ENCODE peak calls at places on chromosomes 12 and 14, in four cellular contexts. V is H9, B is IMR-90, Z is H1. Y is an unnamed sample.

GRCh38 chr14:54356172-54356571 is 40.6 kb upstream of the CDKN3 start:
- DNase-seq in V (no peak), B (peak; percentile 64), Z (no peak), Y (no peak)

GRCh38 chr12:12091977-12092663 is 21.4 kb downstream of the BCL2L14 start:
- DNase-seq in V (peak; percentile 49), B (no peak), Z (no peak), Y (no peak)

GRCh38 chr12:40745386-40745785 is 53.1 kb downstream of the CNTN1 start:
- DNase-seq in V (no peak), B (no peak), Z (no peak), Y (peak; percentile 84)

GRCh38 chr14:45135181-45135580 is 549 bp upstream of the FANCM start:
- DNase-seq in V (no peak), B (peak; percentile 43), Z (no peak), Y (peak; percentile 25)

GRCh38 chr12:75792687-75793086 is 238.9 kb downstream of the PHLDA1 start:
- DNase-seq in V (no peak), B (peak; percentile 35), Z (no peak), Y (no peak)

GRCh38 chr12:6135071-6135470 is 10.6 kb upstream of the VWF start:
- DNase-seq in V (no peak), B (peak; percentile 44), Z (no peak), Y (no peak)

GRCh38 chr14:33406766-33407165 is 468.1 kb downstream of the NPAS3 start:
- DNase-seq in V (no peak), B (no peak), Z (no peak), Y (no peak)

GRCh38 chr12:32134144-32134888 is 27.7 kb downstream of the BICD1 start:
- DNase-seq in V (no peak), B (peak; percentile 83), Z (no peak), Y (no peak)

GRCh38 chr12:76272292-76272691 is 75.9 kb downstream of the BBS10 start:
- DNase-seq in V (no peak), B (no peak), Z (no peak), Y (no peak)

GRCh38 chr12:23399402-23399933 is 550.0 kb downstream of the SOX5 start:
- DNase-seq in V (no peak), B (no peak), Z (no peak), Y (no peak)

GRCh38 chr14:59330455-59330854 is 134.7 kb downstream of the GPR135 start:
- DNase-seq in V (no peak), B (peak; percentile 53), Z (no peak), Y (no peak)

GRCh38 chr14:103994535-103995184 is 52.3 kb upstream of the RD3L start:
- DNase-seq in V (no peak), B (peak; percentile 4), Z (no peak), Y (no peak)
- H3K4me2 ChIP-seq in V (no peak overlapping the region), B (no peak overlapping the region), Z (no peak overlapping the region), Y (no peak overlapping the region)

DNA sequence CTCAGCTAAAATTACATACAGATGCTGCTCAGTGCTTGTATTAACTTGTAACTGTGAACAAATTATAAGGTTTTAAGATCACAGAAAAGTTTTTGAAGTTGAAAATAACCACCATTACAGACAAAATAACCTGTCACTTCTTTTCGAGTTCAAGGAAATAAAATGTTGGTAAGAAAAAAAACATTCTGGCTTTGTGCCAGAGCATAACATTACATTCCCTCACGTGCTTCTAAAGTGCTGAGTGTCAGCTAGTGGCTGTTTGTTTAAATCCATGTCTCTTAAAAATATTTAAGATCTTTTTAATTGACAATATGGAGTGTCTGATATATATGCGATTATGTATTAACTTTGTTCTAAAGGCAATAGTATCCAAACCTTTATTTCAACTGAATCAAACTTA is 27.2 kb upstream of the ADAMTS20 start:
- DNase-seq in V (no peak), B (no peak), Z (no peak), Y (no peak)
- H4K5ac ChIP-seq in V (no peak overlapping the region), B (no peak overlapping the region), Z (no peak overlapping the region), Y (no peak overlapping the region)

GRCh38 chr12:123091756-123092155 is 59.1 kb downstream of the PITPNM2 start:
- DNase-seq in V (no peak), B (no peak), Z (no peak), Y (no peak)
- H3K4me2 ChIP-seq in V (no peak overlapping the region), B (no peak overlapping the region), Z (no peak overlapping the region), Y (no peak overlapping the region)

DNA sequence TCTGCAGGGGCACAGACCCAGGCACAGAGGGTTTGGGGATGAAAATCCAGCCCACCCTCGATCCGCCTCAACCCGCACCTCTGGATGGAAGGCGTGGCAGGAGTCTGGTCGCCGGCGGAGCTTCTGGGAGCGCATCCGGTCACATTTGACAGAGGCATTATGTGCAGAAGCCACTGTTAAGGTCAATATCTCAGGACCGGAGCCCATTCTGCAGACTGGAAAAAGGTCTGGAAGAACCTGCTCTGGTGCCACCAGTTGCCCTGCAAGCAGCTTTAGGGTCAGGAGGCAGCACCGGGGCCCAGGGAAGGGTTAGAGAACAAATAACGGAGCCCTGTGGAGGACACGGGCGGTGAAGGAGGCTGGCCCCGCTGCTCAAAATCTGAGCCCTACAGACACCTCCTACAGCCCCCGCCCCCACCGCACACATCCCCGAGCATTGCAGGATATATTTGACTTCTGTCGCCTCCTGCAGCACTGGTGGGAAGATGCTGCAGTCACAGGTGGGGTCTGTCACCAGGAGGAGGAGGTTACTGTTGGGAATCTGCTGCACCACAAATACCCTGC is 25.1 kb upstream of the LRTM2 start:
- DNase-seq in V (peak; percentile 52), B (no peak), Z (no peak), Y (peak; percentile 63)
- H4K5ac ChIP-seq in V (no peak overlapping the region), B (no peak overlapping the region), Z (no peak overlapping the region), Y (no peak overlapping the region)

DNA sequence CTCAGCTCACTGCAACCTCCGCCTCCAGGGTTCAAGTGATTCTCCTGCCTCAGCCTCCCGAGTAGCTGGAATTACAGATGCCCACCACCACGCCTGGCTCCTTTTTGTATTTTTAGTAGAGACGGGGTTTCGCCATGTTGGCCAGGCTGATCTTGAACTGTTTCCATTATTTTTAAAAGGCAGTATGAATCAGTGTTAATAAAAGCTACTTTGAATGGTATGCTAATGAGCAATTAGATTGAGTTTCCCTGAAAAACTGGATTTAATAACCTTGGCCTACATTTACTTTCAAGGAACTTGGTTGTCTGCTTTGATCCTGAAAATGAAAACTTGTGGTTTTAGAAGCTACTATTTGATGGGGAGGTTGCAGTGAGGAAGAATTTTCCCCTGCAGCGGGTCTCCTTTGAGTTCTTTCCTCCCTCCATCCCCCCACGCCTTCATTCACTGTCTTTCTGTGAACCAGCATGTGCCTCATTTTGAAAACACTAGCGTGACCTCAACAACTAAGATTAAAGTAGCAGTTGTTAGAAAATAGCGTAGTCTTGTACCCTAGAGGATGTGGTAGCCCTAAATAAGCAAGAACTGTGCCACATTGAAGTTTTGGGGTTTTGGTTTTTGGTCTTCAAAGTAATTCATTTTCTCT is 17.8 kb upstream of the RPS6KA5 start:
- DNase-seq in V (no peak), B (no peak), Z (no peak), Y (no peak)
- H3K4me2 ChIP-seq in V (no peak overlapping the region), B (no peak overlapping the region), Z (no peak overlapping the region), Y (no peak overlapping the region)

GRCh38 chr12:47977772-47978597 is 14.6 kb downstream of the TMEM106C start:
- DNase-seq in V (no peak), B (no peak), Z (no peak), Y (no peak)
- H4K5ac ChIP-seq in V (no peak overlapping the region), B (no peak overlapping the region), Z (no peak overlapping the region), Y (no peak overlapping the region)

DNA sequence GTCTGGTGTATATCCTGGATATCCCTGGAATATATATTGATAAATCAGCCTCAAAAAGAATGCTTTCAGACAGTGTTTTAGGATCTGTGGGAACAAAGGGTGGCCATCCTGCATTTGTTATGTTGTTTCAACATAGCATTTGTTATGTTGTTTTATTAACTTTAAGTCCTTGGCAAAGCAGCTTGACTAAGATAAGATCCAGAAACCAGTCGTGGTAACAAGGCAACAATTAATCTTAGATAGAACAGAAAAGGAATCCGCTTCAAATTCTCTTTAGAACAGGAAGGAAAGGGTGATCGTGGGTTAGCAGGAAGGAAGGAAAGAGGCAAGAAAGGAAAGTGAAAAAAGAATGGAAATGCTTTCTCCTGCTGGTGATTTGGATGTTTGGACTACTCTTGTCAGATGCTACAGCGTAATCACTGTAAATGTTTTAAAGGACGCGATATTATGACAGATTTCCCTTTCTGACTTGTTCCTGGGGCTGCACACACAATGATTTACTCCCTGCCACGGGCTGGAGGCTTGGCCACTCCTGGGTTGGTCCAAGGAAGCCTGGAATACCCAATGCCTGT is 443.3 kb downstream of the DPF3 start:
- DNase-seq in V (no peak), B (no peak), Z (no peak), Y (no peak)
- H3K4me2 ChIP-seq in V (no peak overlapping the region), B (no peak overlapping the region), Z (no peak overlapping the region), Y (no peak overlapping the region)

DNA sequence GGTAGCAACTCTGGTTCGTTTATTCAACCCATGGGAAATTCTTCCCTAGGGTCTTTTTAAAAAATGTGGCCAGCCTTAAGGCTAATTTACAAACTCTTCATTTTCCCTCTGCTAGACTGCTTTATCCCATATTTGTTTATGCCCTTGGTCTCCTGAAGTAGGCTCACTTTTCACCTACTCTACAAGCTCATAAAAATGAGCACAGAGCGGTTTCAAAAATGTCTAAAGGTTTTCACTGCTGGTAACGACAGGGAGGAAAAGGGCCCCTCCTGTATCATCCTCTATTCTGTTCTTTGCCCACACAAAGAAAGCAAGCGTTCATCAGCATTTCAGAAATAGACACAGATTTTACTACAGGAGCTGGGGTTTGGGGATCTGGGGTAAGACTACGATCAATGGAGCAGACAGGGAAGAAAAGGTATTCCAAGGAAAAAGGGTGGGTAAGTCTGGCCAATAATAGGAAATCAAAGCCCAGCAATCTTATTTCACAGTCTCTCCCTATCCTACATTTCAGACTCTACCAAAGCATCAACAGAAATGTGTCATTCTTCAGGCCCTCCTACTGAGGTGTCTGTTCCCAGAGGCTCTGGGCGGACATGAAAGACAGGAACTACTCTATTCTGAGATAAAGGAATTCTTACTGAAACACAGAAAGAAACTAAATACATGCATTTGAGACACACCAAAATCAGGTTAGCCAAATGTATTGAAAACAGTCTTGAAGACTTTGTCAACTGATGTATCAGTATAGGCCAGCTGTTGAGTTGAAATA is 86.4 kb downstream of the SPPL3 start:
- DNase-seq in V (no peak), B (no peak), Z (no peak), Y (peak; percentile 66)
- H4K5ac ChIP-seq in V (no peak overlapping the region), B (no peak overlapping the region), Z (no peak overlapping the region), Y (no peak overlapping the region)

Y was measured in mesendoderm.